ENCODE peak calls at places on chromosome 19, in six cellular contexts. P, G, I, O, H and T are unnamed samples.

GRCh38 chr19:41541990-41542584 is 33.9 kb upstream of the CEACAM21 start:
- DNase-seq in O (peak), G (peak), I (peak), H (peak), P (peak), T (peak)

GRCh38 chr19:4911314-4911713 is 2.0 kb downstream of the UHRF1 start:
- DNase-seq in O (no peak), G (no peak), I (no peak), P (peak), H (peak), T (peak)

GRCh38 chr19:51123381-51124186 is 1.1 kb upstream of the SIGLEC9 start:
- DNase-seq in I (no peak), G (peak), O (no peak), P (no peak), H (no peak), T (no peak)

GRCh38 chr19:52941941-52942370 is 18.7 kb upstream of the ZNF888 start:
- DNase-seq in I (peak), O (no peak), P (peak), G (peak), H (peak), T (peak)

GRCh38 chr19:58356236-58356970 is 3.1 kb upstream of the A1BG start:
- DNase-seq in O (no peak), G (peak), I (no peak), H (no peak), P (no peak), T (peak)

GRCh38 chr19:45446295-45446694 is 21.5 kb upstream of the FOSB start:
- DNase-seq in H (peak), O (no peak), G (no peak), P (no peak), I (no peak), T (peak)

GRCh38 chr19:54422136-54422535 is 6.9 kb downstream of the TTYH1 start:
- DNase-seq in I (no peak), O (no peak), H (no peak), P (no peak), G (no peak), T (no peak)

GRCh38 chr19:33683881-33684549 is 62.3 kb downstream of the CHST8 start:
- DNase-seq in G (peak), I (peak), P (peak), O (no peak), H (peak), T (peak)

GRCh38 chr19:956747-957451 is 27.2 kb upstream of the WDR18 start:
- DNase-seq in G (no peak), I (peak), H (peak), O (no peak), P (peak), T (peak)

GRCh38 chr19:35340431-35340830 is 7.3 kb upstream of the FFAR1 start:
- DNase-seq in H (no peak), G (no peak), P (no peak), I (no peak), O (no peak), T (no peak)

GRCh38 chr19:57267294-57267693 is 13.0 kb upstream of the ZNF460 start:
- DNase-seq in O (no peak), I (no peak), G (no peak), P (no peak), H (peak), T (no peak)

GRCh38 chr19:1324792-1325567 is 39.3 kb downstream of the EFNA2 start:
- DNase-seq in I (peak), O (peak), H (peak), G (peak), P (peak), T (peak)

GRCh38 chr19:45782820-45783785 is 813 bp upstream of the DMPK start:
- DNase-seq in G (no peak), O (no peak), H (peak), P (peak), I (peak), T (peak)

GRCh38 chr19:52584686-52585085 is 14.6 kb downstream of the ZNF701 start:
- DNase-seq in I (no peak), H (no peak), O (no peak), G (no peak), P (no peak), T (no peak)

GRCh38 chr19:18119243-18120105 is 21.9 kb downstream of the MAST3 start:
- DNase-seq in P (no peak), I (no peak), H (no peak), O (no peak), G (peak), T (no peak)